ENCODE peak calls at places on chromosomes 12 and 14, in four cellular contexts. One of them, this sample, is unnamed. For H3K9me3 and H3K36me3, the result is how much of the 10 kb centered on the place peaks cover.

GRCh38 chr12:795305-795704 is 42.9 kb downstream of the WNK1 start:
- DNase-seq in heart left ventricle: no peak
- DNase-seq in CD4-positive, CD25-positive, alpha-beta regulatory T cell: peak
- DNase-seq in endodermal cell: no peak
- DNase-seq in this sample: no peak

GRCh38 chr14:75757644-75758402 is 96.8 kb downstream of the TTLL5 start:
- DNase-seq in heart left ventricle: no peak
- DNase-seq in CD4-positive, CD25-positive, alpha-beta regulatory T cell: peak
- DNase-seq in endodermal cell: no peak
- DNase-seq in this sample: no peak

GRCh38 chr12:104863549-104863948 is 94.5 kb downstream of the SLC41A2 start:
- DNase-seq in heart left ventricle: no peak
- DNase-seq in CD4-positive, CD25-positive, alpha-beta regulatory T cell: no peak
- DNase-seq in endodermal cell: no peak
- DNase-seq in this sample: no peak

GRCh38 chr12:49832836-49833421 is 4.7 kb upstream of the NCKAP5L start:
- DNase-seq in heart left ventricle: no peak
- DNase-seq in CD4-positive, CD25-positive, alpha-beta regulatory T cell: no peak
- DNase-seq in endodermal cell: no peak
- DNase-seq in this sample: no peak

GRCh38 chr12:121577443-121578180 is 3.2 kb downstream of the KDM2B start:
- DNase-seq in heart left ventricle: no peak
- DNase-seq in CD4-positive, CD25-positive, alpha-beta regulatory T cell: no peak
- DNase-seq in endodermal cell: peak
- DNase-seq in this sample: no peak

GRCh38 chr12:99611117-99611516 is 36.4 kb upstream of the GARIN6 start:
- DNase-seq in heart left ventricle: no peak
- DNase-seq in CD4-positive, CD25-positive, alpha-beta regulatory T cell: no peak
- DNase-seq in endodermal cell: no peak
- DNase-seq in this sample: no peak

GRCh38 chr12:12470751-12471300 is 91.8 kb downstream of the DUSP16 start:
- DNase-seq in heart left ventricle: no peak
- DNase-seq in CD4-positive, CD25-positive, alpha-beta regulatory T cell: no peak
- DNase-seq in endodermal cell: no peak
- DNase-seq in this sample: no peak

GRCh38 chr12:90908465-90908864 is 46.5 kb downstream of the CCER1 start:
- DNase-seq in heart left ventricle: no peak
- DNase-seq in CD4-positive, CD25-positive, alpha-beta regulatory T cell: no peak
- DNase-seq in endodermal cell: no peak
- DNase-seq in this sample: no peak

GRCh38 chr14:31232081-31232480 is 24.5 kb upstream of the HECTD1 start:
- DNase-seq in heart left ventricle: no peak
- DNase-seq in CD4-positive, CD25-positive, alpha-beta regulatory T cell: no peak
- DNase-seq in endodermal cell: no peak
- DNase-seq in this sample: no peak

GRCh38 chr14:68578597-68578996 is 214.3 kb downstream of the ZFP36L1 start:
- DNase-seq in heart left ventricle: no peak
- DNase-seq in CD4-positive, CD25-positive, alpha-beta regulatory T cell: no peak
- DNase-seq in endodermal cell: no peak
- DNase-seq in this sample: no peak

GRCh38 chr12:89731614-89732013 is 23.0 kb upstream of the ATP2B1 start:
- DNase-seq in heart left ventricle: no peak
- DNase-seq in CD4-positive, CD25-positive, alpha-beta regulatory T cell: no peak
- DNase-seq in endodermal cell: no peak
- DNase-seq in this sample: no peak

DNA sequence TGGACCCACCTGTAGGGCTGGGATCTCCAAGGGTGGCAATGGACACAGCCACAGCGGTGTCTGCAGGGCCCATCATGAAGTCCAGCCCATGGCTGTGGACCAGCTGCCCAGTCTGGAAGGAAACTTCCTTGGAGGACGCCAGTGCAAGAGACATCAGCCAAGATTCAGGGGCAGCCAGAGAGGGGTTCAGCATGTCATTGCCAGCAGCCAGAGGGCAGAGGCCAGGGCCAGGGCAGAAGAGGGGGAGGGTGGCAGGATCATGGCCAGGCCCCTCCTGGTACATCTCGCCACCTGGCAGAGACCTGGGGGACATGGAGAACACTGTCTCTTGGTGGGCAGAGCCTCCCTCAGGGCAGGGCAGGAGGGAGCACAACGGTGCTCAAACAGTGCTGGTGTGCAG is 10.2 kb downstream of the ANHX start:
- DNase-seq in heart left ventricle: no peak
- DNase-seq in CD4-positive, CD25-positive, alpha-beta regulatory T cell: no peak
- DNase-seq in endodermal cell: peak
- DNase-seq in this sample: no peak
- H3K9me3 ChIP-seq in heart left ventricle: under half
- H3K9me3 ChIP-seq in CD4-positive, CD25-positive, alpha-beta regulatory T cell: under half
- H3K9me3 ChIP-seq in endodermal cell: half or more
- H3K9me3 ChIP-seq in this sample: under half

GRCh38 chr12:9759680-9760592 is 765 bp downstream of the CD69 start:
- DNase-seq in heart left ventricle: no peak
- DNase-seq in CD4-positive, CD25-positive, alpha-beta regulatory T cell: no peak
- DNase-seq in endodermal cell: no peak
- DNase-seq in this sample: no peak
- H3K27ac ChIP-seq in heart left ventricle: no peak
- H3K27ac ChIP-seq in CD4-positive, CD25-positive, alpha-beta regulatory T cell: peak
- H3K27ac ChIP-seq in endodermal cell: no peak
- H3K27ac ChIP-seq in this sample: no peak

GRCh38 chr12:6330999-6331714 is 10.7 kb downstream of the TNFRSF1A start:
- DNase-seq in heart left ventricle: no peak
- DNase-seq in CD4-positive, CD25-positive, alpha-beta regulatory T cell: no peak
- DNase-seq in endodermal cell: no peak
- DNase-seq in this sample: no peak
- H3K36me3 ChIP-seq in heart left ventricle: half or more
- H3K36me3 ChIP-seq in CD4-positive, CD25-positive, alpha-beta regulatory T cell: half or more
- H3K36me3 ChIP-seq in endodermal cell: under half
- H3K36me3 ChIP-seq in this sample: under half

DNA sequence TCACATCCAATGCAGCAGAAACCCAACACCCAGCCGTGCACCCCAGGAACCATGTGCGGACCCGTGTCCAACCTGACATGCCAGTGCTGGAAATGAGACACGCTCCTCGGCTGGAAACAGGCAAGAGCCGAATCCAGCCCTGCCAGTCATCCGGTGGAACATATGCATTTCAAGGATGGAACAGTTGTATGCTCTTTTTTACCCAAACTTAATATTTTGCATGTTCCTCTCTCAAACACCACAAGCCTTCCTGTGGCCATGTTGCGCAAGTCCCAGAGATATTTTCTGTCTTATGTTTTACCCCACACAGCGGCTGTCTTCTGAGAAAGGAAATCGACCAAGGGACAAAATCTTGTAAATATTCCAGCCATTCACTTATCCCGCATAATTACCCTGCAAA is 196.9 kb downstream of the BCL11B start:
- DNase-seq in heart left ventricle: no peak
- DNase-seq in CD4-positive, CD25-positive, alpha-beta regulatory T cell: no peak
- DNase-seq in endodermal cell: no peak
- DNase-seq in this sample: no peak
- H3K9me3 ChIP-seq in heart left ventricle: under half
- H3K9me3 ChIP-seq in CD4-positive, CD25-positive, alpha-beta regulatory T cell: under half
- H3K9me3 ChIP-seq in endodermal cell: under half
- H3K9me3 ChIP-seq in this sample: under half